ENCODE peak calls at places on chromosomes 4 and X, in four cellular contexts. S, A, N and I are unnamed samples.

GRCh38 chr4:162116085-162116784 is 47.6 kb downstream of the FSTL5 start:
- DNase-seq in S (no peak), N (no peak), A (no peak), I (no peak)

GRCh38 chr4:37991623-37992410 is 31.6 kb downstream of the PTTG2 start:
- DNase-seq in S (no peak), A (no peak), N (no peak), I (no peak)

GRCh38 chrX:16114640-16115039 is 8.7 kb upstream of the GRPR start:
- DNase-seq in S (no peak), A (no peak), N (no peak), I (no peak)

GRCh38 chr4:92305878-92306520 is 2.2 kb downstream of the GRID2 start:
- DNase-seq in A (no peak), N (peak; percentile 47), S (no peak), I (peak; percentile 42)

GRCh38 chr4:112196446-112196845 is 35.1 kb upstream of the AP1AR start:
- DNase-seq in A (no peak), N (no peak), S (no peak), I (no peak)

GRCh38 chr4:37425857-37426256 is 181.3 kb downstream of the NWD2 start:
- DNase-seq in N (no peak), S (no peak), A (no peak), I (no peak)

GRCh38 chr4:14165253-14165942 is 537.9 kb upstream of the BOD1L1 start:
- DNase-seq in A (peak; percentile 82), S (no peak), N (no peak), I (no peak)

GRCh38 chrX:17559728-17560379 is 177.4 kb upstream of the SCML1 start:
- DNase-seq in N (no peak), A (no peak), S (no peak), I (no peak)

GRCh38 chr4:98804403-98804802 is 124.5 kb downstream of the EIF4E start:
- DNase-seq in A (no peak), N (no peak), S (no peak), I (no peak)

GRCh38 chr4:8385106-8385505 is 55.4 kb downstream of the ACOX3 start:
- DNase-seq in A (no peak), S (peak; percentile 20), N (no peak), I (no peak)

GRCh38 chr4:101306225-101306624 is 41.1 kb downstream of the PPP3CA start:
- DNase-seq in S (no peak), N (no peak), A (no peak), I (no peak)

GRCh38 chr4:157521916-157522315 is 301.4 kb downstream of the GRIA2 start:
- DNase-seq in S (no peak), A (no peak), N (no peak), I (no peak)

GRCh38 chr4:107951551-107951950 is 20.2 kb downstream of the CYP2U1 start:
- DNase-seq in N (no peak), A (no peak), S (no peak), I (no peak)

GRCh38 chrX:86806786-86807185 is 658.5 kb downstream of the DACH2 start:
- DNase-seq in N (peak; percentile 12), A (no peak), S (peak; percentile 2), I (peak; percentile 21)

GRCh38 chr4:169407217-169407845 is 136.6 kb upstream of the SH3RF1 start:
- DNase-seq in N (no peak), S (no peak), A (no peak), I (no peak)

GRCh38 chr4:29596228-29596627 is 1123.9 kb upstream of the PCDH7 start:
- DNase-seq in A (no peak), S (no peak), N (no peak), I (no peak)

GRCh38 chr4:152590179-152591031 is 54.5 kb upstream of the FBXW7 start:
- DNase-seq in N (peak; percentile 56), A (no peak), S (no peak), I (no peak)

GRCh38 chr4:165053645-165054044 is at the start of gene TRIM75:
- DNase-seq in S (no peak), N (no peak), A (no peak), I (no peak)

GRCh38 chr4:36051634-36052033 is 192.7 kb downstream of the ARAP2 start:
- DNase-seq in S (no peak), A (no peak), N (no peak), I (no peak)

GRCh38 chrX:21996872-21997271 is 35.3 kb upstream of the PHEX start:
- DNase-seq in S (no peak), N (no peak), A (no peak), I (no peak)

GRCh38 chrX:358651-359143 is 28.0 kb downstream of the PPP2R3B start:
- DNase-seq in A (no peak), N (no peak), S (no peak), I (no peak)

GRCh38 chrX:41730101-41730500 is 6.1 kb downstream of the GPR82 start:
- DNase-seq in A (no peak), S (no peak), N (no peak), I (no peak)

GRCh38 chr4:144611850-144612249 is 34.1 kb upstream of the HHIP start:
- DNase-seq in A (no peak), N (peak; percentile 25), S (peak; percentile 24), I (peak; percentile 36)

GRCh38 chr4:6972375-6972650 is 62.7 kb downstream of the TBC1D14 start:
- DNase-seq in A (no peak), N (no peak), S (no peak), I (no peak)

GRCh38 chrX:136767104-136767941 is 13.4 kb downstream of the ARHGEF6 start:
- DNase-seq in N (peak; percentile 84), S (peak; percentile 66), A (no peak), I (peak; percentile 64)

GRCh38 chrX:14865201-14865600 is 7.7 kb downstream of the FANCB start:
- DNase-seq in S (no peak), A (no peak), N (no peak), I (no peak)

GRCh38 chr4:24840362-24840761 is 45.0 kb downstream of the SOD3 start:
- DNase-seq in N (no peak), A (no peak), S (no peak), I (no peak)

GRCh38 chr4:166162327-166162726 is 289.3 kb downstream of the TLL1 start:
- DNase-seq in A (no peak), S (no peak), N (no peak), I (no peak)
- TF ChIP-seq USF1 in A (no peak), S (no peak), N (no peak), I (no peak)

DNA sequence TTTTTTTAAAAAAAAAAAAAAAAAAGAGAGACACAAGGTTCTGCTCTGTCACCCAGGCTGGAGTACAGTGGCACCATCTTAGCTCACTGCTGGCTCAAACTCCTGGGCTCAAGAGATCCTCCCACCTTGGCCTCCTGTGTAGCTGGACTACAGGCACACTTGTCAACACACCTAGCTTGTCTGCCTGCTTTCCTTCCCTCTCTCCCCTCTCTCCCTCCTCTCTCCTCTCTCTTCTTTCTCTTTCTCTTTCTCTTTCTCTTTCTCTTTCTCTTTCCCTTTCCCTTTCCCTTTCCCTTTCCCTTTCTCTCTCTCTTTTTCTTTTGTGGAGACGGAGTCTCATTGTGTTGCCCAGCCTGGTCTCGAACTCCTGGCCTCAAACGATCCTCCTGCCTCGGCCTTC is 132.1 kb downstream of the DIPK2B start:
- DNase-seq in S (no peak), A (no peak), N (no peak), I (no peak)
- TF ChIP-seq USF1 in S (no peak), A (no peak), N (no peak), I (no peak)

GRCh38 chr4:15240764-15241163 is 187.1 kb upstream of the C1QTNF7 start:
- DNase-seq in A (no peak), S (no peak), N (no peak), I (no peak)
- TF ChIP-seq USF1 in A (no peak), S (no peak), N (no peak), I (no peak)

DNA sequence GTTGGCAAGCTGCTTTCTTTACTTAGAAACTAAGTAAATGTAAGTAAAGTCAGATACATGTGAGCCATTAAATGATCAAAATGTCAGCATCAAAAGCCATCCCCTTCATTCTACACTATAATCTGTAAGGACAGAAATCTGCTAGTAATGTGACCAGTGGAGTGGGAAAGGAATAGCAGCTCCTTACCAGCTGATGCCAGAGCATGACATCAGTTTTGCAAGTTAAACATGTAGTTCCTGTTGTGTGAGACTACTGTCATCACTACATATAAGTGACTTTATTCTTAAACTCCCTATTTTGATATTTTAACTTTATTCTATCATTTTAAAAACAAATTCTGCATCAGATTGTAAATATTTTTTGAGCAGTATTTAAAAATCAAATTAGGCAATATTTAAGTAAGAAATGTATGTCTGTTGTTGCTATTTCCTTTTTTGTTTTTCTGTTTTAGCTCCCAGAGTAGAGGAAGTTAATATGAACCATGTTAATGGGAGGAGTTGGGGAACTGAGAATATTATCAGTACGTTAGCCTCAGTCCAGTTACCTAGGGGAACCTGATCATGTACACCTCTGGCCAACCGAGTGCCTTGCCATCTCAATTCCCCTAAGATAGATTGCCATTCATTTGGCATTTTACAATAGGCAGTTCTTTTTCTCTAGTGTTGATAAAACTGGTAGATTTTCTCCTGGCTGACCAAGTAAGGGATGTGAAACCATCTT is 34.8 kb downstream of the CCNI start:
- DNase-seq in A (no peak), S (no peak), N (no peak), I (no peak)
- TF ChIP-seq USF1 in A (no peak), S (no peak), N (no peak), I (no peak)